ENCODE peak calls at places on chromosomes 2 and 18, in ten cellular contexts. Y is GM13977; C is T-helper 2 cell; R is pancreas; V is GM12878; O is NCI-H1417; T is CD8-positive, alpha-beta memory T cell; U is cardiac muscle cell; H is stromal cell of bone marrow; J is HAP-1. A is an unnamed sample.

GRCh38 chr2:215711484-215712034 is 275.7 kb upstream of the FN1 start:
- DNase-seq in T (no peak), Y (no peak), V (no peak), H (peak; percentile 38), U (peak; percentile 85), R (no peak), C (no peak), J (no peak), O (no peak), A (no peak)

GRCh38 chr2:131635576-131635975 is 107.9 kb downstream of the CCDC74A start:
- DNase-seq in V (no peak), Y (no peak), J (no peak), R (no peak), H (no peak), U (no peak), O (no peak), T (no peak), C (no peak), A (no peak)

GRCh38 chr2:15429032-15429431 is 132.1 kb downstream of the NBAS start:
- DNase-seq in U (no peak), O (no peak), R (no peak), H (no peak), C (no peak), V (no peak), T (no peak), Y (no peak), J (no peak), A (no peak)

GRCh38 chr2:27977623-27978312 is 87.2 kb downstream of the BABAM2 start:
- DNase-seq in O (no peak), T (no peak), U (peak; percentile 82), J (no peak), Y (no peak), H (peak; percentile 89), V (no peak), C (no peak), R (no peak), A (no peak)

GRCh38 chr18:23416283-23416682 is 36.8 kb upstream of the RIOK3 start:
- DNase-seq in T (no peak), O (no peak), J (no peak), U (no peak), V (no peak), R (no peak), C (no peak), Y (no peak), H (no peak), A (no peak)

GRCh38 chr2:208112969-208113368 is 11.4 kb downstream of the CRYGD start:
- DNase-seq in U (no peak), Y (no peak), T (no peak), V (no peak), H (no peak), R (no peak), J (no peak), O (peak; percentile 28), C (no peak), A (no peak)

GRCh38 chr2:226031078-226031937 is 631.8 kb downstream of the NYAP2 start:
- DNase-seq in J (peak; percentile 76), T (no peak), V (no peak), O (peak; percentile 93), R (peak; percentile 11), Y (peak; percentile 11), U (peak; percentile 85), C (no peak), H (peak; percentile 36), A (peak; percentile 42)

GRCh38 chr2:238974061-238974460 is 126.2 kb downstream of the TWIST2 start:
- DNase-seq in H (peak; percentile 36), Y (no peak), O (no peak), T (no peak), J (no peak), U (peak; percentile 38), C (no peak), R (no peak), V (no peak), A (no peak)

GRCh38 chr2:48719480-48720177 is 35.9 kb downstream of the LHCGR start:
- DNase-seq in O (peak; percentile 58), C (no peak), V (no peak), J (no peak), U (no peak), H (no peak), Y (no peak), T (no peak), R (no peak), A (no peak)

GRCh38 chr2:208042041-208042440 is 16.7 kb upstream of the PLEKHM3 start:
- DNase-seq in U (peak; percentile 13), C (no peak), Y (no peak), H (no peak), J (no peak), O (no peak), T (no peak), V (no peak), R (no peak), A (no peak)

A was measured in NCI-H2081 treated with DMSO at 0.1 percent for 48 hours.